ENCODE peak calls at places on chromosomes 2 and 18, in ten cellular contexts. U is OCI-LY7, W is spleen, G is hepatocyte, Q is choroid plexus epithelial cell, R is HFF-Myc, I is lung, Z is foreskin fibroblast, S is GM12865, N is kidney epithelial cell. K is an unnamed sample.

GRCh38 chr2:66481100-66481549 is 46.2 kb downstream of the MEIS1 start:
- DNase-seq in U (no peak), W (no peak), G (peak), Q (peak), R (no peak), I (no peak), Z (peak), S (no peak), N (no peak), K (no peak)

GRCh38 chr2:66443977-66444855 is 9.3 kb downstream of the MEIS1 start:
- DNase-seq in U (no peak), W (no peak), G (no peak), Q (peak), R (no peak), I (no peak), Z (peak), S (no peak), N (no peak), K (no peak)

GRCh38 chr2:90069290-90069894 is 1377.9 kb downstream of the RPIA start:
- DNase-seq in U (peak), W (no peak), G (no peak), Q (peak), R (no peak), I (no peak), Z (no peak), S (peak), N (no peak), K (no peak)

GRCh38 chr2:216056739-216057138 is 24.9 kb downstream of the PECR start:
- DNase-seq in U (no peak), W (no peak), G (peak), Q (peak), R (no peak), I (no peak), Z (no peak), S (peak), N (no peak), K (no peak)

GRCh38 chr18:80245781-80246655 is 1.3 kb downstream of the PARD6G start:
- DNase-seq in U (no peak), W (no peak), G (peak), Q (no peak), R (no peak), I (peak), Z (no peak), S (no peak), N (no peak), K (no peak)

GRCh38 chr2:15173506-15173905 is 387.6 kb downstream of the NBAS start:
- DNase-seq in U (no peak), W (no peak), G (no peak), Q (no peak), R (no peak), I (no peak), Z (no peak), S (no peak), N (no peak), K (no peak)

GRCh38 chr2:65393743-65394422 is 38.5 kb downstream of the SPRED2 start:
- DNase-seq in U (peak), W (no peak), G (no peak), Q (no peak), R (no peak), I (no peak), Z (no peak), S (peak), N (no peak), K (no peak)

GRCh38 chr2:83234291-83234690 is 1224.8 kb downstream of the SUCLG1 start:
- DNase-seq in U (no peak), W (no peak), G (no peak), Q (no peak), R (no peak), I (no peak), Z (no peak), S (no peak), N (no peak), K (no peak)

GRCh38 chr2:120236791-120237190 is 13.6 kb upstream of the TMEM185B start:
- DNase-seq in U (no peak), W (peak), G (no peak), Q (no peak), R (no peak), I (no peak), Z (no peak), S (no peak), N (no peak), K (no peak)

GRCh38 chr2:33034784-33035183 is 88.0 kb downstream of the LTBP1 start:
- DNase-seq in U (no peak), W (no peak), G (no peak), Q (peak), R (no peak), I (no peak), Z (peak), S (no peak), N (no peak), K (no peak)

GRCh38 chr2:48248251-48248933 is 281.6 kb upstream of the STON1 start:
- DNase-seq in U (no peak), W (no peak), G (peak), Q (peak), R (peak), I (no peak), Z (peak), S (peak), N (peak), K (peak)

GRCh38 chr2:37589298-37589697 is 82.1 kb downstream of the CDC42EP3 start:
- DNase-seq in U (no peak), W (no peak), G (no peak), Q (no peak), R (no peak), I (no peak), Z (peak), S (peak), N (no peak), K (no peak)

GRCh38 chr2:120346667-120347358 is 877 bp downstream of the INHBB start:
- DNase-seq in U (no peak), W (peak), G (peak), Q (peak), R (no peak), I (no peak), Z (peak), S (no peak), N (no peak), K (peak)

GRCh38 chr2:109694190-109694589 is 80.0 kb downstream of the SOWAHC start:
- DNase-seq in U (no peak), W (no peak), G (no peak), Q (no peak), R (no peak), I (no peak), Z (no peak), S (no peak), N (no peak), K (no peak)

GRCh38 chr2:238123218-238123971 is 15.1 kb upstream of the KLHL30 start:
- DNase-seq in U (no peak), W (peak), G (no peak), Q (no peak), R (no peak), I (no peak), Z (no peak), S (no peak), N (no peak), K (no peak)

GRCh38 chr18:76064998-76065397 is 430.0 kb downstream of the ZNF516 start:
- DNase-seq in U (no peak), W (no peak), G (peak), Q (no peak), R (no peak), I (no peak), Z (no peak), S (no peak), N (no peak), K (no peak)

GRCh38 chr2:186853871-186854435 is 5.0 kb upstream of the ZSWIM2 start:
- DNase-seq in U (no peak), W (no peak), G (no peak), Q (peak), R (no peak), I (no peak), Z (peak), S (no peak), N (no peak), K (peak)

GRCh38 chr2:231521-232185 is 32.2 kb downstream of the SH3YL1 start:
- DNase-seq in U (no peak), W (no peak), G (no peak), Q (no peak), R (no peak), I (no peak), Z (no peak), S (no peak), N (no peak), K (no peak)

GRCh38 chr2:88892788-88893187 is 201.3 kb downstream of the RPIA start:
- DNase-seq in U (no peak), W (no peak), G (no peak), Q (no peak), R (no peak), I (no peak), Z (no peak), S (no peak), N (no peak), K (no peak)

GRCh38 chr2:170155723-170156253 is 22.2 kb upstream of the MYO3B start:
- DNase-seq in U (no peak), W (no peak), G (no peak), Q (no peak), R (no peak), I (no peak), Z (peak), S (no peak), N (no peak), K (no peak)

GRCh38 chr18:37422116-37422515 is 143.5 kb downstream of the CELF4 start:
- DNase-seq in U (no peak), W (no peak), G (no peak), Q (no peak), R (no peak), I (no peak), Z (no peak), S (no peak), N (no peak), K (no peak)

GRCh38 chr2:172084484-172084733 is 898 bp upstream of the DLX1 start:
- DNase-seq in U (no peak), W (no peak), G (no peak), Q (no peak), R (no peak), I (no peak), Z (no peak), S (no peak), N (no peak), K (no peak)

GRCh38 chr18:46424898-46425297 is 232.1 kb downstream of the LOXHD1 start:
- DNase-seq in U (no peak), W (no peak), G (peak), Q (no peak), R (no peak), I (no peak), Z (no peak), S (no peak), N (no peak), K (no peak)

GRCh38 chr2:142321706-142322280 is 191.0 kb upstream of the LRP1B start:
- DNase-seq in U (no peak), W (no peak), G (no peak), Q (no peak), R (no peak), I (no peak), Z (peak), S (no peak), N (no peak), K (no peak)

DNA sequence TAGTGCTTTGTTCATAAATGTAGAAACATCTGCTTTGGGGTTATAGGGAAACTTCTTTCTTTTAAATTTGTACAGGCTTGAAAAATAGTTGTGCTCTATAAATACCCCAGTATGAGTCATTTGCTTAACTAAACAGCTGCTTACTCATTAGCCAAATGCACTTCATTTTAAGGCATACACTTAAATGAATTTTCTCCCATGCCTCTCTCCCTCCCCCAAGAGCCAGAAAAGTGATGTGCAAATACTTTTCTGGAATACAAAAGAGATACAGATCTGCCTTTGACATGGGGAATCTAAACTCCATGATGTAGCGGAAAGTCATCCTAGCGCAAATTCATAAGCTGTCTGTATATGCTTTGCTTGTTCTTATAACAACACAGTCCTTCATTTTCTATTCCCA is 469.4 kb downstream of the DLGAP1 start:
- DNase-seq in U (no peak), W (no peak), G (no peak), Q (peak), R (peak), I (no peak), Z (peak), S (no peak), N (no peak), K (peak)
- H3K4me3 ChIP-seq in U (no peak), W (no peak), G (no peak), Q (no peak), R (no peak), I (no peak), Z (no peak), S (no peak), N (no peak), K (no peak)

GRCh38 chr2:234435836-234436481 is 60.9 kb downstream of the ARL4C start:
- DNase-seq in U (no peak), W (no peak), G (no peak), Q (no peak), R (no peak), I (no peak), Z (no peak), S (no peak), N (no peak), K (no peak)

GRCh38 chr2:234429265-234429664 is 67.6 kb downstream of the ARL4C start:
- DNase-seq in U (no peak), W (no peak), G (no peak), Q (no peak), R (no peak), I (no peak), Z (no peak), S (no peak), N (no peak), K (no peak)

GRCh38 chr2:234430892-234431291 is 66.0 kb downstream of the ARL4C start:
- DNase-seq in U (no peak), W (no peak), G (no peak), Q (no peak), R (no peak), I (no peak), Z (no peak), S (no peak), N (no peak), K (no peak)

GRCh38 chr2:234436482-234436837 is 60.4 kb downstream of the ARL4C start:
- DNase-seq in U (no peak), W (no peak), G (no peak), Q (no peak), R (no peak), I (no peak), Z (no peak), S (no peak), N (no peak), K (no peak)

DNA sequence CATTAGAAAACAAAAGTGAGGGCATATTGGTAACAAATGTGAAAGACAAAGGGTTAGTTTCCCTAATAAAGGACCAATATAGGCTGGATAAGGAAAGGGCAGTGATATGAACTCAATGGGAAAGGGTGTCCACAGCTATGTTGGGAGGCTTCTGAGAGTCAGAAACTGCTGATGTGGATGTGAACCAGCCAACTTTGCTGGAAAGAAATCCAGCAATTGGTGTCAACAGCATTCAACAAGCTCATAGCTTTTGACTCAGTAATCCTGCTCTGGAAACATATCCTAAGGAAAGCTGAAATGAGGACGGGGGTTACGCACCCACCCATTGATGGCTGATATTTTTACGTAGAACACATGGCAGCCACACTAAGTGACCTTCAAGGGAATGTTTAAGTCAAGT is 63.7 kb downstream of the ARL4C start:
- DNase-seq in U (no peak), W (no peak), G (no peak), Q (no peak), R (no peak), I (no peak), Z (no peak), S (no peak), N (no peak), K (no peak)
- TF ChIP-seq CTCF in U (no peak), W (no peak), G (no peak), Q (no peak), R (no peak), I (no peak), Z (no peak), S (no peak), N (no peak), K (no peak)

DNA sequence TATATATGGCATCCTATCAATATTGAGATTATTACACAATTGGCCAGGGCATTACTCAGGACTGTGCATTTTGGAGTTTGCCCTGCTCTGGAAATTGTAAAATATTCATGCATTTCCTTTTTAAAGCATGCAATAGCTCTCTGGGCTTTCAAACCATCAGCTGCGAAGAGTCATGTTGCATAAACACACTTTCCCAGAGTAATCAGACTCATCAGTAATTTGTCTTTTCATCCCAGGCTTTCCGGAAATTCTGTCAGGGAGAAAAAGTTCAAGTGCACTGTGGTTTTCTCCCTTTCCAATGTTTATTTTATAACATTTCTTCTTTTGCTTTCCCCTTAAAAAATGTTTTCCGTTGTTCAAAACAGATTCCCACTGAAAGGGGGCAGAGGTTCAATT is 38.9 kb upstream of the FHL2 start:
- DNase-seq in U (no peak), W (no peak), G (no peak), Q (peak), R (peak), I (no peak), Z (peak), S (no peak), N (no peak), K (peak)
- H3K4me3 ChIP-seq in U (no peak), W (no peak), G (no peak), Q (no peak), R (peak), I (no peak), Z (no peak), S (no peak), N (no peak), K (no peak)

GRCh38 chr2:43196773-43197567 is 29.4 kb downstream of the ZFP36L2 start:
- DNase-seq in U (no peak), W (no peak), G (no peak), Q (no peak), R (no peak), I (no peak), Z (no peak), S (no peak), N (no peak), K (no peak)
- TF ChIP-seq CTCF in U (no peak), W (no peak), G (no peak), Q (no peak), R (no peak), I (no peak), Z (no peak), S (no peak), N (no peak), K (no peak)

GRCh38 chr18:7117390-7118355 is at the start of gene LAMA1:
- DNase-seq in U (no peak), W (no peak), G (peak), Q (peak), R (no peak), I (no peak), Z (peak), S (no peak), N (no peak), K (no peak)
- H3K4me3 ChIP-seq in U (no peak), W (peak), G (peak), Q (peak), R (peak), I (peak), Z (peak), S (no peak), N (peak), K (peak)

GRCh38 chr2:42598656-42599267 is 30.3 kb downstream of the MTA3 start:
- DNase-seq in U (peak), W (no peak), G (no peak), Q (peak), R (no peak), I (no peak), Z (no peak), S (peak), N (no peak), K (no peak)
- TF ChIP-seq CTCF in U (peak), W (no peak), G (no peak), Q (peak), R (no peak), I (no peak), Z (no peak), S (no peak), N (no peak), K (no peak)

DNA sequence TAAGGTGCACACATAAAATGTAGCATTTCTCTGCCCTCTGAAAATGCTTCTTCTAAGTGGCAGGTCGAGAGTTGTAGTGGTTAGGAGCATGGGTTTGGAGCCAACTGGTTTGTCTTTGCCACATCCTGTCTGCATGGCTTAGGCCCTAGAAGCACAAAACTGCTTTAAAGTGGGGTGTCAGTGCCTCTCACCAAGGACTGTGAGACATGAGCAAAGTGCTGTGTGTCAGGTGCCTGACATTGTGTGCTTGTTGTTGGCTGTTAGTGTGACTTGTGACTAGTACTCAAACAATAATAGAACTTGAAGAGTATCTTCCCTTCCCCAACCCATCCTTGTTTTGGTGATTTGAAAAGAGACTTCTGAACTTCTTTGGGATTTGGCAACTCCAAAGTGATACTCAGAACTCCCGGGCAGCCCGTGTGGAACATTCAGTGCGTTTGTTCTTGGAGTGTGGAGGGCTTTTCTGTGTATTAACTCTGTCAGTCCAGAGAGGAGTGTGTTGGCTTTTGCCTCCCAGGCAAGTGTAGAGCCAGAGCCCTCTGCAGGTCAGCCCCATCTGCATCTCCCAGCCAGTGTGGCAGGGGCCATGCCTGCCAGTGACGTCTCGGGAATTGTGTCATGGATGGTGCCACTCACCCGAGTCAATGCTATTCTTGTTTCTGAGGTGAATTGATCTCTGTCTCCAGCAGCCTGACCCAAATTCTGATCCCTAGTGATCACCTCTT is 5.0 kb downstream of the MGAT5 start:
- DNase-seq in U (peak), W (no peak), G (no peak), Q (no peak), R (no peak), I (no peak), Z (no peak), S (peak), N (no peak), K (no peak)
- H3K4me3 ChIP-seq in U (peak), W (no peak), G (no peak), Q (no peak), R (no peak), I (no peak), Z (no peak), S (no peak), N (no peak), K (no peak)

GRCh38 chr2:162266468-162266754 is 23.2 kb upstream of the FAP start:
- DNase-seq in U (no peak), W (no peak), G (no peak), Q (no peak), R (no peak), I (no peak), Z (no peak), S (no peak), N (no peak), K (no peak)
- TF ChIP-seq CTCF in U (no peak), W (no peak), G (no peak), Q (no peak), R (no peak), I (no peak), Z (no peak), S (no peak), N (no peak), K (no peak)